ENCODE peak calls at places on chromosomes 11 and 22, in nine cellular contexts. S, G, W, Q, I, B, K, D and U are unnamed samples.

GRCh38 chr22:21837184-21837979 is 30.1 kb downstream of the MAPK1 start:
- DNase-seq in B (peak), D (no peak), G (no peak), S (no peak), I (peak), K (peak), W (no peak), Q (peak), U (peak)

GRCh38 chr22:23251445-23252093 is 71.3 kb downstream of the BCR start:
- DNase-seq in D (no peak), I (no peak), S (no peak), K (peak), W (no peak), Q (no peak), B (no peak), G (no peak), U (peak)

GRCh38 chr11:6253196-6253595 is 6.4 kb upstream of the CCKBR start:
- DNase-seq in W (no peak), I (no peak), D (no peak), Q (no peak), B (no peak), S (no peak), G (no peak), K (no peak), U (no peak)

GRCh38 chr22:17781319-17782031 is 7.2 kb upstream of the BID start:
- DNase-seq in K (peak), S (peak), Q (peak), W (no peak), D (no peak), B (peak), G (peak), I (peak), U (no peak)

GRCh38 chr11:47234669-47235075 is 13.9 kb downstream of the ACP2 start:
- DNase-seq in B (no peak), Q (no peak), I (peak), D (no peak), S (no peak), G (peak), K (peak), W (no peak), U (no peak)

GRCh38 chr11:9077164-9077563 is 14.2 kb downstream of the SCUBE2 start:
- DNase-seq in S (no peak), I (no peak), G (no peak), W (no peak), Q (no peak), D (no peak), B (no peak), K (no peak), U (no peak)

GRCh38 chr11:85896871-85897270 is 41.7 kb downstream of the CCDC83 start:
- DNase-seq in K (no peak), I (no peak), S (no peak), W (no peak), Q (no peak), D (no peak), B (no peak), G (no peak), U (no peak)

GRCh38 chr22:41917906-41918791 is 3.3 kb upstream of the SHISA8 start:
- DNase-seq in K (peak), G (no peak), Q (peak), W (peak), I (peak), B (no peak), S (peak), D (no peak), U (no peak)

GRCh38 chr11:104061851-104062521 is 25.5 kb downstream of the DDI1 start:
- DNase-seq in D (no peak), I (no peak), S (no peak), W (no peak), K (no peak), G (no peak), Q (no peak), B (no peak), U (no peak)

GRCh38 chr11:16607675-16608644 is 130.5 kb upstream of the C11orf58 start:
- DNase-seq in Q (peak), G (no peak), K (peak), D (no peak), B (no peak), I (peak), S (no peak), W (peak), U (no peak)

GRCh38 chr11:128835741-128836410 is 31.2 kb downstream of the KCNJ1 start:
- DNase-seq in Q (no peak), I (no peak), W (no peak), K (no peak), B (no peak), S (no peak), D (no peak), G (no peak), U (no peak)

GRCh38 chr11:9120659-9121350 is 29.4 kb upstream of the SCUBE2 start:
- DNase-seq in K (no peak), B (no peak), I (no peak), G (no peak), D (no peak), Q (no peak), W (no peak), S (no peak), U (no peak)

GRCh38 chr11:111983187-111983986 is 41.8 kb upstream of the DLAT start:
- DNase-seq in D (no peak), Q (peak), W (peak), G (no peak), B (no peak), K (peak), S (no peak), I (no peak), U (no peak)

GRCh38 chr11:37748641-37749040 is 1150.6 kb upstream of the RAG2 start:
- DNase-seq in K (peak), I (no peak), D (no peak), W (no peak), Q (no peak), G (no peak), S (no peak), B (no peak), U (no peak)

GRCh38 chr11:132728026-132728425 is 804.3 kb downstream of the OPCML start:
- DNase-seq in D (no peak), G (no peak), S (no peak), K (no peak), I (no peak), W (no peak), Q (no peak), B (no peak), U (no peak)